ENCODE peak calls at places on chromosomes 7 and 10, in eight cellular contexts. W is ovary, K is SK-N-SH, A is transverse colon, S is suprapubic skin, E is stomach, G is A549, O is sigmoid colon. N is an unnamed sample.

GRCh38 chr7:37352974-37353948 is 95.4 kb downstream of the ELMO1 start:
- DNase-seq in W (no peak), K (peak), A (peak), S (no peak), E (no peak), G (no peak), O (no peak), N (no peak)

GRCh38 chr10:99235872-99236626 is 397 bp upstream of the HPSE2 start:
- DNase-seq in W (no peak), K (peak), A (no peak), S (no peak), E (no peak), G (no peak), O (no peak), N (no peak)

GRCh38 chr7:96495751-96496216 is 173.9 kb upstream of the SLC25A13 start:
- DNase-seq in W (no peak), K (peak), A (no peak), S (no peak), E (no peak), G (no peak), O (no peak), N (no peak)

GRCh38 chr7:135321556-135321955 is 87.9 kb downstream of the STRA8 start:
- DNase-seq in W (no peak), K (peak), A (no peak), S (no peak), E (no peak), G (no peak), O (no peak), N (no peak)

GRCh38 chr7:69599211-69599878 is 1.1 kb downstream of the AUTS2 start:
- DNase-seq in W (peak), K (peak), A (no peak), S (peak), E (no peak), G (peak), O (peak), N (no peak)

GRCh38 chr7:117083648-117084047 is 130.3 kb downstream of the ST7 start:
- DNase-seq in W (no peak), K (no peak), A (no peak), S (no peak), E (peak), G (no peak), O (no peak), N (no peak)

GRCh38 chr10:34432589-34432988 is 382.5 kb downstream of the PARD3 start:
- DNase-seq in W (no peak), K (no peak), A (no peak), S (no peak), E (no peak), G (no peak), O (no peak), N (no peak)

GRCh38 chr10:94546616-94547175 is 1.1 kb downstream of the HELLS start:
- DNase-seq in W (no peak), K (peak), A (no peak), S (no peak), E (no peak), G (peak), O (no peak), N (no peak)

GRCh38 chr7:106369349-106369748 is 84.6 kb upstream of the NAMPT start:
- DNase-seq in W (no peak), K (no peak), A (no peak), S (no peak), E (no peak), G (no peak), O (no peak), N (no peak)

GRCh38 chr10:110491346-110491745 is 6.4 kb upstream of the DUSP5 start:
- DNase-seq in W (no peak), K (no peak), A (no peak), S (no peak), E (no peak), G (no peak), O (no peak), N (no peak)

GRCh38 chr10:1050555-1050954 is 1.6 kb upstream of the IDI1 start:
- DNase-seq in W (no peak), K (no peak), A (peak), S (no peak), E (no peak), G (peak), O (no peak), N (no peak)

GRCh38 chr7:100372256-100372655 is 1.0 kb upstream of the PILRA start:
- DNase-seq in W (no peak), K (no peak), A (no peak), S (no peak), E (no peak), G (no peak), O (no peak), N (no peak)

GRCh38 chr10:73413108-73413527 is 740 bp downstream of the ANXA7 start:
- DNase-seq in W (no peak), K (peak), A (peak), S (no peak), E (peak), G (peak), O (peak), N (no peak)

GRCh38 chr7:43568529-43568928 is 14.4 kb upstream of the STK17A start:
- DNase-seq in W (no peak), K (no peak), A (no peak), S (no peak), E (no peak), G (no peak), O (no peak), N (no peak)

GRCh38 chr10:79610601-79611191 is at the start of gene SFTPA1:
- DNase-seq in W (no peak), K (no peak), A (no peak), S (no peak), E (no peak), G (no peak), O (no peak), N (no peak)

GRCh38 chr7:12567015-12567414 is 3.5 kb upstream of the SCIN start:
- DNase-seq in W (no peak), K (no peak), A (no peak), S (no peak), E (no peak), G (no peak), O (no peak), N (no peak)

GRCh38 chr7:112969946-112970345 is 116.7 kb downstream of the GPR85 start:
- DNase-seq in W (no peak), K (no peak), A (no peak), S (no peak), E (no peak), G (no peak), O (no peak), N (no peak)

GRCh38 chr10:132001238-132001977 is 19.7 kb upstream of the BNIP3 start:
- DNase-seq in W (peak), K (no peak), A (no peak), S (no peak), E (no peak), G (peak), O (peak), N (no peak)

GRCh38 chr7:140200102-140200989 is 23.6 kb upstream of the KDM7A start:
- DNase-seq in W (no peak), K (no peak), A (peak), S (peak), E (peak), G (peak), O (peak), N (peak)
- TF ChIP-seq EP300 in W (no peak), K (no peak), A (no peak), S (no peak), E (no peak), G (no peak), O (no peak), N (no peak)

DNA sequence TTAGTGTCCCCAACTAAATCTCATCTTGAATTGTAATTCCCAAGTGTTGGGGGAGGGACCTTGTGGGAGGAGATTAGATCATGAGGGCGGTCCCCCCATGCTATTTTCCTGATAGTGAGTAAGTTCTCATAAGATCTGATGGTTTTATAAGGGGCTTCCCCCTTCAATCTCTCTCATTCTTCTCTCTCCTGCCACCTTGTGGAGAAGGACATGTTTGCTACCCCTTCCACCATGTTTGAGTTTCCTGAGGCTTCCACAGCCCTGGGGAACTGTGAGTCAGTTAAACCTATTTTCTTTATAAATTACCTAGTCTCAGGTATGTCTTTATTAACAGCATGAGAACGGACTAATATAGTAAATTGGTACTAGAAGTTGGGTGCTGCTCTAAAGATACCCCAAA is 365.6 kb downstream of the ANKRD7 start:
- DNase-seq in W (no peak), K (no peak), A (no peak), S (no peak), E (no peak), G (no peak), O (no peak), N (no peak)
- TF ChIP-seq CTCF in W (no peak), K (peak), A (peak), S (no peak), E (no peak), G (no peak), O (no peak), N (no peak)

GRCh38 chr7:120993575-120994191 is 5.2 kb downstream of the CPED1 start:
- DNase-seq in W (no peak), K (no peak), A (no peak), S (no peak), E (no peak), G (no peak), O (no peak), N (no peak)
- TF ChIP-seq EP300 in W (no peak), K (no peak), A (no peak), S (no peak), E (no peak), G (no peak), O (no peak), N (no peak)

DNA sequence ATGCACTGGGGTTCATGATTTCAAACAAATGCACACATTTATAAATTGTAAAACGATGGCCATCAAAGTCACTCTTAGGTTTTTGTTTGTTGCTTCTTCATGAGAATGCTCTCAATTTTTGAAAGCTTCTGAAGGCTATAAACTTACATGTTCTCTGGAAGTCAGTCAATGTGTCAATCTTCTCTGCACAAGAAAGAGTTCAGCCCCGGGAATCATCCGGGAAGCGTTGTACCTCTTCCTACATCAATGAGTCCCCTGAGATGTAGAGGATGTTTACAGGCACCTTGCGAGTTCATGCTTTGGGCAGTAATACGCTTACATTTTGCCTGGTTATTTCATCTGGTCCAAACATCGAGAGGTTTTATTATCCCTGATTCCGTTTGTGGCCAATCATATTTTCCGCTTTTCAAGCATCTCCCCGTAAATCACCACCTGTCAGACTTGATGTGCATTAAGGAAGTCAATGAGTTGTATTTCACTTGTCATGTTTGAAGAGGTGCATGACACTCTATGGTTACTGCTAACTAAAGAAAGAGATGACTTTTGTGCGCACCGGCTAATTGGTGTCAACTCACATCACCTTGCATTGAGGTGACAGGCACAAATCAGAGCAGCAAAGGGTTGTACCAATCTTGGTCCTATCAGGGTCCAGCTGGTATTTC is 750.7 kb downstream of the SORCS3 start:
- DNase-seq in W (no peak), K (no peak), A (no peak), S (no peak), E (no peak), G (no peak), O (no peak), N (no peak)
- TF ChIP-seq CTCF in W (no peak), K (no peak), A (no peak), S (no peak), E (no peak), G (no peak), O (no peak), N (no peak)

DNA sequence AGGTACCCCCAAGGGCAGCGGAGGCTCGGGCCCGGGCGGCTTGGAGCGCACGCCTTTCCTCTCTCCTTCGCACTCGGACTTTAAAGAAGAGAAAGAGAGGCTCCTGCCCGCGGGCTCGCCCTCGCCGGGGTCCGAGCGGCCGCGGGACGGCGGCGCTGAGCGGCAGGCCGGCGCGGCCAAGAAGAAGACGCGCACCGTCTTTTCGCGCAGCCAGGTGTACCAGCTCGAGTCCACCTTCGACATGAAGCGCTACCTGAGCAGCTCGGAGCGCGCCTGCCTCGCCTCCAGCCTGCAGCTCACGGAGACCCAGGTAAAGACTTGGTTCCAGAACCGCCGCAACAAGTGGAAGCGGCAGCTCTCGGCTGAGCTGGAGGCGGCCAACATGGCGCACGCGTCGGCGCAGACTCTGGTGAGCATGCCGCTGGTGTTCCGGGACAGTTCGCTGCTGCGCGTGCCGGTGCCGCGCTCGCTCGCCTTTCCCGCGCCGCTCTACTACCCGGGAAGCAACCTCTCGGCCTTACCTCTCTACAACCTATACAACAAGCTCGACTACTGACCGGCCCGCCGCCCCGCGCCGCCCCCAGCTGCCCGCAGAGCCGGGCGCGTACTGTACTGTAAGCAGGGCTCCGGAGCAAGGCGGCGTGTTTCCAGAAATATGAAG is 1.8 kb downstream of the HMX2 start:
- DNase-seq in W (no peak), K (peak), A (no peak), S (no peak), E (no peak), G (no peak), O (no peak), N (no peak)
- TF ChIP-seq EP300 in W (no peak), K (no peak), A (no peak), S (no peak), E (no peak), G (no peak), O (no peak), N (no peak)

N was measured in tibial nerve.